ENCODE peak calls at places on chromosomes 5 and 9, in ten cellular contexts. O, Z, Y, A, M, V, U, J, L and B are unnamed samples.

GRCh38 chr9:121827251-121827967 is 176.0 kb downstream of the DAB2IP start:
- DNase-seq in M (no peak), V (peak; percentile 27), U (peak; percentile 1), L (peak; percentile 50), Y (no peak), Z (no peak), J (no peak), O (no peak), A (no peak), B (no peak)

GRCh38 chr5:2003206-2003605 is 120.5 kb upstream of the IRX4 start:
- DNase-seq in Z (no peak), A (no peak), V (no peak), J (no peak), O (no peak), U (no peak), L (no peak), Y (no peak), M (no peak), B (no peak)

GRCh38 chr9:114364123-114364522 is 23.7 kb downstream of the AKNA start:
- DNase-seq in J (peak; percentile 89), L (no peak), O (no peak), Y (no peak), A (no peak), Z (no peak), U (no peak), M (no peak), V (no peak), B (no peak)

GRCh38 chr5:173742432-173742816 is 126.0 kb upstream of the BOD1 start:
- DNase-seq in Y (no peak), Z (no peak), M (no peak), V (no peak), J (no peak), A (no peak), L (no peak), O (no peak), U (no peak), B (no peak)

GRCh38 chr5:28877050-28877449 is 1838.7 kb upstream of the CDH9 start:
- DNase-seq in Z (no peak), U (no peak), A (no peak), V (no peak), O (no peak), L (no peak), Y (no peak), J (no peak), M (no peak), B (no peak)

GRCh38 chr5:107570805-107571531 is 99.8 kb downstream of the EFNA5 start:
- DNase-seq in A (peak; percentile 83), O (no peak), J (no peak), L (no peak), U (peak; percentile 48), Y (no peak), Z (peak; percentile 55), V (peak; percentile 52), M (peak; percentile 13), B (no peak)

GRCh38 chr5:142520885-142521284 is 165.0 kb downstream of the FGF1 start:
- DNase-seq in A (peak; percentile 28), J (peak; percentile 9), Z (no peak), L (no peak), O (no peak), Y (no peak), U (no peak), M (no peak), V (no peak), B (no peak)

GRCh38 chr5:142175039-142175438 is 66.5 kb downstream of the NDFIP1 start:
- DNase-seq in A (peak; percentile 81), J (no peak), V (no peak), L (no peak), O (no peak), Z (no peak), Y (peak; percentile 16), U (no peak), M (no peak), B (no peak)

GRCh38 chr9:110923601-110924000 is 114.7 kb downstream of the LPAR1 start:
- DNase-seq in A (no peak), U (no peak), L (no peak), V (no peak), J (no peak), Y (no peak), O (no peak), Z (no peak), M (no peak), B (no peak)
- H3K4me1 ChIP-seq in A (peaks cover 14% of the 10 kb centered on the region), U (no peaks in the 10 kb centered on the region), L (no peaks in the 10 kb centered on the region), V (no peaks in the 10 kb centered on the region), J (peaks cover 39% of the 10 kb centered on the region), Y (peaks cover 2% of the 10 kb centered on the region), O (no peaks in the 10 kb centered on the region), Z (peaks cover 5% of the 10 kb centered on the region), M (peaks cover 5% of the 10 kb centered on the region), B (no peaks in the 10 kb centered on the region)

GRCh38 chr9:137590123-137590468 is 216 bp downstream of the ZMYND19 start:
- DNase-seq in J (no peak), L (no peak), Z (no peak), U (no peak), V (no peak), A (no peak), Y (no peak), O (no peak), M (no peak), B (no peak)

GRCh38 chr9:137588891-137589290 is 1.4 kb downstream of the ZMYND19 start:
- DNase-seq in A (no peak), M (no peak), L (no peak), Z (no peak), V (no peak), Y (no peak), J (peak; percentile 47), U (no peak), O (no peak), B (no peak)

GRCh38 chr9:137592767-137593166 is 2.5 kb upstream of the ZMYND19 start:
- DNase-seq in Y (no peak), V (no peak), O (no peak), L (no peak), J (no peak), A (no peak), U (no peak), Z (no peak), M (peak; percentile 92), B (no peak)

GRCh38 chr9:137589441-137590122 is 730 bp downstream of the ZMYND19 start:
- DNase-seq in A (no peak), Y (no peak), L (no peak), U (peak; percentile 39), O (no peak), V (no peak), Z (no peak), J (peak; percentile 66), M (no peak), B (no peak)

GRCh38 chr9:137590469-137591383 is at the start of gene ZMYND19:
- DNase-seq in J (peak; percentile 97), Z (peak; percentile 92), U (peak; percentile 97), V (peak; percentile 95), L (peak; percentile 92), O (peak; percentile 87), A (peak; percentile 85), Y (peak; percentile 93), M (peak; percentile 90), B (peak; percentile 84)
- H3K27ac ChIP-seq in J (peak within 1 kb of the TSS; percentile 31), Z (peak within 1 kb of the TSS; percentile 81), U (no peak within 1 kb of the TSS), V (no peak within 1 kb of the TSS), L (peak within 1 kb of the TSS; percentile 15), O (peak within 1 kb of the TSS; percentile 45), A (peak within 1 kb of the TSS; percentile 36), Y (no peak within 1 kb of the TSS), M (peak within 1 kb of the TSS; percentile 60), B (peak within 1 kb of the TSS; percentile 66)

GRCh38 chr5:151085517-151086031 is 4.7 kb upstream of the TNIP1 start:
- DNase-seq in V (no peak), L (peak; percentile 73), U (no peak), Y (peak; percentile 61), A (no peak), J (no peak), Z (peak; percentile 77), M (peak; percentile 63), O (peak; percentile 63), B (no peak)
- H3K4me1 ChIP-seq in V (peaks cover 25% of the 10 kb centered on the region), L (peaks cover 26% of the 10 kb centered on the region), U (peaks cover 10% of the 10 kb centered on the region), Y (no peaks in the 10 kb centered on the region), A (peaks cover 45% of the 10 kb centered on the region), J (peaks cover 4% of the 10 kb centered on the region), Z (peaks cover 35% of the 10 kb centered on the region), M (peaks cover 35% of the 10 kb centered on the region), O (peaks cover 53% of the 10 kb centered on the region), B (peaks cover 65% of the 10 kb centered on the region)

DNA sequence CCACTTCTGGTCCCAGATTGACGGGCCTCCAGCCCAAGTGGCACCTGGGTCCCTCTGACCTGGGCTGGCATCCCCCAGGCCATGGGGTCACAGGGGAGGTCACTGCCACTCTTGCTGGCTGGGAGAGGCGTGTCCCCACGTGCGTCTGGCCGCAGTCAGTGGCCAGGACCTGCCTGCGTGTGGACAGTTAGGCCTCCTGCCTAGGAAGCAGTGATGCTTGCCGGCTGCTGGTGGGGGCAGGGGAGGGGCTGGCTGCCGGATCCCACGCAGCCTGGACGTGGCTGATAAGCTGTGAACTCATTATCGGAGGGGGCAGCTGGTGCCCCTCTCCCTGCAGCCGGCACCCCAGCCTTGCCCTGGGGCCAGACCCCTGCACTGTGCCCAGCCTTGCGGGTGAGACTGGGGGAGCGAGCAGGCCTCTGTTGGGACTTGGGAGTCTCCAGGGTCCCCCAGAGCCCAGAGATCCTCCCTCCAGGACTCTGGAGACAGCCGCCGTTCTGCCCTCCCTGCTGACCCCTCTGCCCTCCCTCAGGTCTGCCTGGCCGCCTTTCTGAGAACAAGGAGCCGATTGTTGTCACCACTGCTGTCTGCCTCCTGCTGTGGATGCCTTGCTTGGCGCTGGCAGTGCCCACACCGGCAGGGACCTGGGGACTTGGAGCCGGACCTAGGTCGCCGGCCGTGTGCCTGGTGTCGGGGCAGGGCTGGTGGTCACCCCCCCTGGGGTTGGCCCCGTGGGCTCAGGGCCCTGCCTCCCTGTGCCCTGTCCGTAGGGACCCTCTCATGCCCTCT is 12.3 kb downstream of the RXRA start:
- DNase-seq in O (no peak), V (no peak), J (no peak), L (no peak), Z (no peak), M (peak; percentile 69), Y (no peak), A (no peak), U (no peak), B (no peak)
- H3K27ac ChIP-seq in O (no peak overlapping the region), V (no peak overlapping the region), J (no peak overlapping the region), L (peak overlapping the region; percentile 55), Z (peak overlapping the region; percentile 26), M (peak overlapping the region; percentile 90), Y (no peak overlapping the region), A (no peak overlapping the region), U (no peak overlapping the region), B (no peak overlapping the region)

GRCh38 chr5:81747030-81747429 is 3.9 kb downstream of the SSBP2 start:
- DNase-seq in A (no peak), O (no peak), M (no peak), L (no peak), U (no peak), V (no peak), Z (no peak), Y (no peak), J (no peak), B (no peak)
- H3K4me1 ChIP-seq in A (no peaks in the 10 kb centered on the region), O (peaks cover 9% of the 10 kb centered on the region), M (peaks cover 19% of the 10 kb centered on the region), L (peaks cover 3% of the 10 kb centered on the region), U (peaks cover 54% of the 10 kb centered on the region), V (peaks cover 16% of the 10 kb centered on the region), Z (peaks cover 3% of the 10 kb centered on the region), Y (no peaks in the 10 kb centered on the region), J (peaks cover 10% of the 10 kb centered on the region), B (peaks cover 17% of the 10 kb centered on the region)

DNA sequence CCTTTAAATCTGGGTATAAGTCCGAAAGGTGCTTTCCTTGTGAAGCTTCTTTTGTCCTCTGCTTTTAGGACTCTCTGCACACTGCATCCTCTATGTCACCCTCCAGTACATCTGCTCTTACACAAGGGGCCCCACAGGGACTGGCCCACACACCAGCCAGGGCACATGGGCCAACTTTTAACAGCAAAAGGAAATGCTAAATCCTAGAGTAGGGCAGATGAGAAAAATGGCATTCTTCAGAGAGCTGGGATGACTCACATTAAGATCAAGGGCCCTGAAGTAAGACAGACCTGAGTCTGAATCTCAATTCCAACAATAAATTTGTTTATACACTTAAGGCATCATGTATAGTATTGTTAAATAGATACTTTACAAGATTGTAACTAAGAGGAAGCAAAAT is 40.3 kb upstream of the CDKN2B start:
- DNase-seq in J (peak; percentile 54), A (no peak), O (no peak), L (no peak), U (no peak), M (no peak), V (no peak), Y (no peak), Z (no peak), B (no peak)
- H3K27ac ChIP-seq in J (no peak overlapping the region), A (no peak overlapping the region), O (no peak overlapping the region), L (no peak overlapping the region), U (no peak overlapping the region), M (no peak overlapping the region), V (no peak overlapping the region), Y (no peak overlapping the region), Z (no peak overlapping the region), B (no peak overlapping the region)